ENCODE peak calls at places on chromosome 10, in seven cellular contexts. One of them, this sample, is unnamed.

GRCh38 chr10:62205750-62206399 is 62.8 kb downstream of the RTKN2 start:
- DNase-seq in cardiac fibroblast: no peak
- DNase-seq in adrenal gland: no peak
- DNase-seq in AG04450: no peak
- DNase-seq in HepG2: no peak
- DNase-seq in AG10803: no peak
- DNase-seq in CD4-positive, alpha-beta T cell: no peak
- DNase-seq in this sample: no peak

GRCh38 chr10:78358406-78358805 is 324.7 kb downstream of the RPS24 start:
- DNase-seq in cardiac fibroblast: no peak
- DNase-seq in adrenal gland: no peak
- DNase-seq in AG04450: no peak
- DNase-seq in HepG2: no peak
- DNase-seq in AG10803: no peak
- DNase-seq in CD4-positive, alpha-beta T cell: no peak
- DNase-seq in this sample: no peak

GRCh38 chr10:22252286-22252800 is 34.5 kb upstream of the EBLN1 start:
- DNase-seq in cardiac fibroblast: peak; percentile 73
- DNase-seq in adrenal gland: peak; percentile 58
- DNase-seq in AG04450: no peak
- DNase-seq in HepG2: no peak
- DNase-seq in AG10803: peak; percentile 44
- DNase-seq in CD4-positive, alpha-beta T cell: peak; percentile 27
- DNase-seq in this sample: no peak

GRCh38 chr10:74432841-74433594 is 282.0 kb downstream of the ADK start:
- DNase-seq in cardiac fibroblast: peak; percentile 43
- DNase-seq in adrenal gland: no peak
- DNase-seq in AG04450: peak; percentile 29
- DNase-seq in HepG2: no peak
- DNase-seq in AG10803: peak; percentile 85
- DNase-seq in CD4-positive, alpha-beta T cell: no peak
- DNase-seq in this sample: no peak

GRCh38 chr10:118259288-118259906 is 82.7 kb downstream of the FAM204A start:
- DNase-seq in cardiac fibroblast: peak; percentile 15
- DNase-seq in adrenal gland: peak; percentile 44
- DNase-seq in AG04450: no peak
- DNase-seq in HepG2: peak; percentile 19
- DNase-seq in AG10803: peak; percentile 52
- DNase-seq in CD4-positive, alpha-beta T cell: no peak
- DNase-seq in this sample: no peak

GRCh38 chr10:112804036-112804435 is 146.0 kb upstream of the TCF7L2 start:
- DNase-seq in cardiac fibroblast: peak; percentile 22
- DNase-seq in adrenal gland: no peak
- DNase-seq in AG04450: no peak
- DNase-seq in HepG2: peak; percentile 48
- DNase-seq in AG10803: no peak
- DNase-seq in CD4-positive, alpha-beta T cell: no peak
- DNase-seq in this sample: no peak

GRCh38 chr10:103040424-103040823 is 122.3 kb downstream of the CNNM2 start:
- DNase-seq in cardiac fibroblast: peak; percentile 11
- DNase-seq in adrenal gland: no peak
- DNase-seq in AG04450: peak; percentile 81
- DNase-seq in HepG2: no peak
- DNase-seq in AG10803: peak; percentile 85
- DNase-seq in CD4-positive, alpha-beta T cell: no peak
- DNase-seq in this sample: no peak

GRCh38 chr10:120783098-120783497 is 68.1 kb upstream of the WDR11 start:
- DNase-seq in cardiac fibroblast: no peak
- DNase-seq in adrenal gland: no peak
- DNase-seq in AG04450: no peak
- DNase-seq in HepG2: no peak
- DNase-seq in AG10803: no peak
- DNase-seq in CD4-positive, alpha-beta T cell: no peak
- DNase-seq in this sample: no peak

GRCh38 chr10:73591935-73592699 is 975 bp upstream of the USP54 start:
- DNase-seq in cardiac fibroblast: peak; percentile 64
- DNase-seq in adrenal gland: peak; percentile 11
- DNase-seq in AG04450: no peak
- DNase-seq in HepG2: peak; percentile 95
- DNase-seq in AG10803: peak; percentile 39
- DNase-seq in CD4-positive, alpha-beta T cell: no peak
- DNase-seq in this sample: no peak

GRCh38 chr10:34768261-34768971 is 46.7 kb downstream of the PARD3 start:
- DNase-seq in cardiac fibroblast: peak; percentile 82
- DNase-seq in adrenal gland: peak; percentile 87
- DNase-seq in AG04450: no peak
- DNase-seq in HepG2: no peak
- DNase-seq in AG10803: peak; percentile 77
- DNase-seq in CD4-positive, alpha-beta T cell: no peak
- DNase-seq in this sample: no peak

GRCh38 chr10:86403183-86403797 is 36.7 kb upstream of the GRID1 start:
- DNase-seq in cardiac fibroblast: no peak
- DNase-seq in adrenal gland: no peak
- DNase-seq in AG04450: no peak
- DNase-seq in HepG2: peak; percentile 46
- DNase-seq in AG10803: no peak
- DNase-seq in CD4-positive, alpha-beta T cell: no peak
- DNase-seq in this sample: no peak

GRCh38 chr10:80278480-80278879 is 11.0 kb downstream of the MAT1A start:
- DNase-seq in cardiac fibroblast: no peak
- DNase-seq in adrenal gland: no peak
- DNase-seq in AG04450: no peak
- DNase-seq in HepG2: no peak
- DNase-seq in AG10803: no peak
- DNase-seq in CD4-positive, alpha-beta T cell: no peak
- DNase-seq in this sample: no peak

GRCh38 chr10:21423338-21423737 is 102.1 kb downstream of the SKIDA1 start:
- DNase-seq in cardiac fibroblast: no peak
- DNase-seq in adrenal gland: no peak
- DNase-seq in AG04450: no peak
- DNase-seq in HepG2: no peak
- DNase-seq in AG10803: no peak
- DNase-seq in CD4-positive, alpha-beta T cell: no peak
- DNase-seq in this sample: no peak

GRCh38 chr10:127195571-127196226 is 692 bp downstream of the INSYN2A start:
- DNase-seq in cardiac fibroblast: peak; percentile 27
- DNase-seq in adrenal gland: no peak
- DNase-seq in AG04450: no peak
- DNase-seq in HepG2: no peak
- DNase-seq in AG10803: peak; percentile 25
- DNase-seq in CD4-positive, alpha-beta T cell: no peak
- DNase-seq in this sample: no peak

GRCh38 chr10:52216852-52217251 is 97.2 kb upstream of the DKK1 start:
- DNase-seq in cardiac fibroblast: peak; percentile 87
- DNase-seq in adrenal gland: no peak
- DNase-seq in AG04450: peak; percentile 66
- DNase-seq in HepG2: no peak
- DNase-seq in AG10803: peak; percentile 81
- DNase-seq in CD4-positive, alpha-beta T cell: no peak
- DNase-seq in this sample: no peak

GRCh38 chr10:96380821-96381220 is 22.0 kb upstream of the OPALIN start:
- DNase-seq in cardiac fibroblast: no peak
- DNase-seq in adrenal gland: no peak
- DNase-seq in AG04450: no peak
- DNase-seq in HepG2: no peak
- DNase-seq in AG10803: peak; percentile 13
- DNase-seq in CD4-positive, alpha-beta T cell: no peak
- DNase-seq in this sample: no peak

GRCh38 chr10:93334901-93335312 is 147.2 kb downstream of the MYOF start:
- DNase-seq in cardiac fibroblast: no peak
- DNase-seq in adrenal gland: no peak
- DNase-seq in AG04450: no peak
- DNase-seq in HepG2: no peak
- DNase-seq in AG10803: peak; percentile 62
- DNase-seq in CD4-positive, alpha-beta T cell: no peak
- DNase-seq in this sample: no peak

GRCh38 chr10:100571069-100571817 is 35.5 kb downstream of the HIF1AN start:
- DNase-seq in cardiac fibroblast: no peak
- DNase-seq in adrenal gland: no peak
- DNase-seq in AG04450: no peak
- DNase-seq in HepG2: no peak
- DNase-seq in AG10803: no peak
- DNase-seq in CD4-positive, alpha-beta T cell: no peak
- DNase-seq in this sample: no peak

GRCh38 chr10:133475821-133476640 is 22.3 kb downstream of the SCART1 start:
- DNase-seq in cardiac fibroblast: no peak
- DNase-seq in adrenal gland: no peak
- DNase-seq in AG04450: no peak
- DNase-seq in HepG2: no peak
- DNase-seq in AG10803: no peak
- DNase-seq in CD4-positive, alpha-beta T cell: no peak
- DNase-seq in this sample: no peak

DNA sequence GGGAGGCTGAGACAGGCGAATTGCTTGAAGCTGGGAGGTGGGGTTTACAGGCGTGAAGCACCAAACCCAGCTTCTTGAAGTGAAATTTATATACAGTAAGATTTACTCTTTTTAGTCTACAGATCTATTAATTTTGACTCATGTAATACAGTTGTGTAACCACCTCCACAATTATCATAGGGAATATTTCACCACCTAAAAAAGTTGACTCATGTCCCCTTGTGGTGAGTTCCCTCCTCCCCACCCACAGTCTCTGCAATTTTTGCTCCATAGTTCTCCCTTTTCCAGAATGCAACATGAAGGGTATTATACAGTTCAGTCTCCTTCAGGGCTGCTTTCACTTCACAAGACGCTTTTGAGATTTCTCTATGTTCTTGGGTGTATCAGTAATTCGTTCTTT is 156.8 kb downstream of the FAM107B start:
- DNase-seq in cardiac fibroblast: peak; percentile 49
- DNase-seq in adrenal gland: no peak
- DNase-seq in AG04450: no peak
- DNase-seq in HepG2: no peak
- DNase-seq in AG10803: peak; percentile 59
- DNase-seq in CD4-positive, alpha-beta T cell: no peak
- DNase-seq in this sample: no peak
- TF ChIP-seq CTCF in cardiac fibroblast: peak; percentile 21
- TF ChIP-seq CTCF in adrenal gland: peak; percentile 19
- TF ChIP-seq CTCF in AG04450: no peak
- TF ChIP-seq CTCF in HepG2: no peak
- TF ChIP-seq CTCF in AG10803: peak; percentile 40
- TF ChIP-seq CTCF in CD4-positive, alpha-beta T cell: no peak
- TF ChIP-seq CTCF in this sample: no peak

DNA sequence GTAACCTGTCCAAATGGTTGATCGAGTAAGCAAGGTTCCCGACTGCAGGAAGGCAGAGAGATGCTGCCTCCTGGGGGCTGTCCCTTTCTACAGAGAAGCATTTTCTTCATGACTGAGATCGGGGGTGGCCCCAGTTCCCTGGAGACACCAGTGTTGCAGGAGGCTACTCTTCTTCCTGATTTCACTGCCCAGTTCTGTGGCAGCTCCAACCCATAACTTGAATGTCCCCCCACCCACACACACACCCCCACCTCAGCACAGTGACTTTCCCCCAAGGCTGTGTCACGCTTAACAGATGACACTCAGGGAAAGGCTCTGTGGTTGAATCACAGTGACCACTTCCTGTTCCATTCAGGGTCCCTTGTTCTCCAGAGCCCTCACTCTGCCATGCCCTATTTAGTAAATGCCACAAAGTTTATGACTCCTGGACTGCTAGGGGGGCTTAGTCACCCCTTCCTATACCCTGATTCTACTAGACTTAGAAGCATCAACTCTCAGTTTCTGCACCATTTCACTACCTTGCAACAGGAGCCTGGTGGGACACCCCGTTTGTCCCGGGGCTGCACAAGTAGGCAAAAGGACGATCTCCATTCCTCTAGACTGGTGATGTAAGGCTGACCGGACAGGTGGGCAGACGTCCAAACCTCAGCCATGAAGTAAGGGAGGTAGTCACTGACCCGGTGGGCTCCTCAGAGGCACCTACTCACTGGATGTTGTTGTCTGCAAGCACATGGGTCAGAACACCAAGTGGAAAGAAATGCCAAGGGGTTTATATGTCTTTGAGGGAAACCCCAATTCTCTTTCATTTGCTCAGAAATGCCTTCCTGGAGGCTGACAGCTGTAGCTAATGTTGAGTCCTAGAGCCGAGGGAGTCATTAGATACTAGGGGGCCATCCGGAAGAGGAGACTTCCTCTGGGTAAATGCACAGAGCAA is 31.3 kb upstream of the SMC3 start:
- DNase-seq in cardiac fibroblast: peak; percentile 53
- DNase-seq in adrenal gland: no peak
- DNase-seq in AG04450: peak; percentile 61
- DNase-seq in HepG2: peak; percentile 20
- DNase-seq in AG10803: peak; percentile 66
- DNase-seq in CD4-positive, alpha-beta T cell: no peak
- DNase-seq in this sample: no peak
- TF ChIP-seq CTCF in cardiac fibroblast: peak; percentile 21
- TF ChIP-seq CTCF in adrenal gland: peak; percentile 23
- TF ChIP-seq CTCF in AG04450: peak; percentile 30
- TF ChIP-seq CTCF in HepG2: peak; percentile 53
- TF ChIP-seq CTCF in AG10803: peak; percentile 46
- TF ChIP-seq CTCF in CD4-positive, alpha-beta T cell: peak; percentile 30
- TF ChIP-seq CTCF in this sample: no peak

DNA sequence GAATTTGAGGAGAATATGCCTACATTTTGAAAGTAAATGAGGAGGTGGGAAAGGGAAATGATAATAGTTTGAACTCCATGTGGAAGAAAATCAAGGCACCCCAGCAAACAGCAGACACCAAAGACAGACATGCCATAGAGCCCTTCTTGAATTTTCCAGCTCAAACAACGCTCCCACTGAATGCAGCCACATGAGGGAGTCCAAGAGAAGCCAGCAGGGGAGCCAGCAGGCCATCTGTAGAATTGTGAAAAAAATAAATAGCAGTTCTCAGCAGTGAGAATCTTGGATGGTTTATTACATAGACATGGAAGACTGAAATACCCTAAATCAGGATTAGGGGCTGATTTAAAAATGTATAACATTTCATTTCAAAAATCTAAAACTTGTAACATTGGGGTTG is 1567.3 kb upstream of the LRRTM3 start:
- DNase-seq in cardiac fibroblast: peak; percentile 34
- DNase-seq in adrenal gland: no peak
- DNase-seq in AG04450: no peak
- DNase-seq in HepG2: peak; percentile 13
- DNase-seq in AG10803: no peak
- DNase-seq in CD4-positive, alpha-beta T cell: no peak
- DNase-seq in this sample: no peak
- TF ChIP-seq CTCF in cardiac fibroblast: peak; percentile 53
- TF ChIP-seq CTCF in adrenal gland: peak; percentile 27
- TF ChIP-seq CTCF in AG04450: peak; percentile 44
- TF ChIP-seq CTCF in HepG2: peak; percentile 44
- TF ChIP-seq CTCF in AG10803: peak; percentile 37
- TF ChIP-seq CTCF in CD4-positive, alpha-beta T cell: no peak
- TF ChIP-seq CTCF in this sample: no peak

DNA sequence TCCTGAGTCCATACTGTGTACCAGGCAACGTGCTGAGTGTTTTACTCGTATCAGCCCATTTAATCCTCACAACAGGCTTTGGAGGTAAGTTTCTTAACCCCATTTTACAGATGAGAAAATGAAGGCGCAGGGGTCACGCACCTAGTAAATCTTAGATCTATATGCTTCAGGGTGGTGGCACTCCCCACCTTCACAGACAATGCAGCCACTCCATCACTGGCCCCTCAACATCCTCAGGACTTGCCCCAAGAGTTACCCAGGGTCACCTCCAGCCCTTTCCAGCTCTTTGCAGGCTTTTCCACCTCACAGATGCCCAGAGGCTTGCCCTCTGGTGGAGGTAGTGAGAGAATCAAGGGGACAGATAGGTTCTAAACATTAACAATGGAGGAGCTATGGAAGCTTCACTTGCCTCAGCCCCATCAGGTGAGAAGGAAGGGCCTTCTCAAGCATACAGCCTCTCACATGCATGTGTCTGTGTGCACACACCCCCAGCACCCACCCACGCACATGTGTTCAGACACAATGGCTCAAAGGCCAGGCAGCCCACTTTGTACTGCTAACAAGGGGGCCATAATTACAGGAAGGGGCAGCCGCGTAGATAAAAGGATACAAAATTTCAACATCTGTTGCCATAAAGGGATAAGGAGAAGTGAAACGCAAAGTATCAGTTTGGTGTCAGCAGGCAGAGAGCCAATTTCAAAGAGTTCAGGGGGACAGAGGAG is 29.1 kb downstream of the DPCD start:
- DNase-seq in cardiac fibroblast: no peak
- DNase-seq in adrenal gland: no peak
- DNase-seq in AG04450: no peak
- DNase-seq in HepG2: no peak
- DNase-seq in AG10803: no peak
- DNase-seq in CD4-positive, alpha-beta T cell: no peak
- DNase-seq in this sample: no peak
- TF ChIP-seq CTCF in cardiac fibroblast: no peak
- TF ChIP-seq CTCF in adrenal gland: no peak
- TF ChIP-seq CTCF in AG04450: peak; percentile 32
- TF ChIP-seq CTCF in HepG2: no peak
- TF ChIP-seq CTCF in AG10803: no peak
- TF ChIP-seq CTCF in CD4-positive, alpha-beta T cell: no peak
- TF ChIP-seq CTCF in this sample: no peak